ENCODE peak calls at places on chromosomes 11 and 22, in five cellular contexts. H is left lung, T is right lobe of liver, Y is Panc1, O is mucosa of descending colon. W is an unnamed sample.

GRCh38 chr11:69442807-69443137 is 38.7 kb upstream of the LINC01488 start:
- ATAC-seq in H (peak; percentile 4), T (peak; percentile 39), Y (peak; percentile 51), O (peak; percentile 20), W (peak; percentile 3)

GRCh38 chr22:31296258-31296657 is 4.0 kb upstream of the PIK3IP1 start:
- ATAC-seq in H (no peak), T (peak; percentile 2), Y (no peak), O (peak; percentile 28), W (peak; percentile 59)

GRCh38 chr11:19410032-19410431 is 169.3 kb upstream of the E2F8 start:
- ATAC-seq in H (no peak), T (no peak), Y (no peak), O (no peak), W (no peak)

GRCh38 chr22:33746501-33746928 is 173.8 kb downstream of the LARGE1 start:
- ATAC-seq in H (peak; percentile 90), T (peak; percentile 86), Y (no peak), O (peak; percentile 84), W (no peak)

GRCh38 chr11:22162754-22163153 is 30.1 kb upstream of the ANO5 start:
- ATAC-seq in H (peak; percentile 42), T (no peak), Y (no peak), O (no peak), W (peak; percentile 19)

GRCh38 chr11:128783513-128783912 is 83.6 kb downstream of the KCNJ1 start:
- ATAC-seq in H (no peak), T (no peak), Y (no peak), O (no peak), W (no peak)

GRCh38 chr11:124315052-124315451 is 1.3 kb upstream of the OR8D1 start:
- ATAC-seq in H (no peak), T (no peak), Y (no peak), O (no peak), W (no peak)

GRCh38 chr22:26481112-26481693 is 2.4 kb downstream of the HPS4 start:
- ATAC-seq in H (no peak), T (no peak), Y (no peak), O (no peak), W (no peak)

GRCh38 chr11:65470433-65470832 is 28.4 kb upstream of the MALAT1 start:
- ATAC-seq in H (no peak), T (no peak), Y (no peak), O (no peak), W (no peak)

GRCh38 chr22:44814266-44815098 is 62.1 kb downstream of the ARHGAP8 start:
- ATAC-seq in H (no peak), T (no peak), Y (no peak), O (no peak), W (no peak)

GRCh38 chr22:27223317-27224177 is 566.2 kb downstream of the MIAT start:
- ATAC-seq in H (peak; percentile 70), T (no peak), Y (no peak), O (no peak), W (peak; percentile 52)

GRCh38 chr11:71109186-71109585 is 143.2 kb downstream of the SHANK2 start:
- ATAC-seq in H (no peak), T (no peak), Y (no peak), O (no peak), W (no peak)

GRCh38 chr11:120208777-120209176 is 2.1 kb upstream of the OAF start:
- ATAC-seq in H (peak; percentile 32), T (peak; percentile 31), Y (no peak), O (peak; percentile 45), W (peak; percentile 62)

GRCh38 chr11:28420099-28420498 is 311.9 kb downstream of the METTL15 start:
- ATAC-seq in H (no peak), T (no peak), Y (no peak), O (no peak), W (no peak)

GRCh38 chr11:105636496-105636895 is 26.6 kb downstream of the GRIA4 start:
- ATAC-seq in H (no peak), T (no peak), Y (no peak), O (no peak), W (no peak)

GRCh38 chr11:93521086-93521485 is 22.1 kb downstream of the SMCO4 start:
- ATAC-seq in H (no peak), T (peak; percentile 57), Y (no peak), O (peak; percentile 10), W (no peak)

GRCh38 chr11:112179601-112180000 is 4.3 kb downstream of the BCO2 start:
- ATAC-seq in H (peak; percentile 34), T (no peak), Y (no peak), O (peak; percentile 37), W (no peak)

GRCh38 chr11:104148074-104148473 is 15.9 kb downstream of the PDGFD start:
- ATAC-seq in H (no peak), T (no peak), Y (no peak), O (no peak), W (no peak)

GRCh38 chr11:2481253-2481652 is 36.4 kb downstream of the KCNQ1 start:
- ATAC-seq in H (peak; percentile 39), T (peak; percentile 27), Y (no peak), O (peak; percentile 15), W (no peak)

GRCh38 chr11:84719935-84720577 is 907.1 kb downstream of the DLG2 start:
- ATAC-seq in H (peak; percentile 42), T (peak; percentile 36), Y (peak; percentile 68), O (peak; percentile 42), W (peak; percentile 25)

GRCh38 chr11:96284917-96285316 is 58.1 kb downstream of the MAML2 start:
- ATAC-seq in H (no peak), T (no peak), Y (no peak), O (no peak), W (no peak)

GRCh38 chr11:43930868-43931716 is 11.3 kb upstream of the C11orf96 start:
- ATAC-seq in H (no peak), T (peak; percentile 70), Y (no peak), O (no peak), W (no peak)

GRCh38 chr22:47022075-47022473 is 259.6 kb downstream of the TBC1D22A start:
- ATAC-seq in H (no peak), T (no peak), Y (no peak), O (no peak), W (no peak)

GRCh38 chr11:43852057-43852636 is 28.5 kb upstream of the ALKBH3 start:
- ATAC-seq in H (peak; percentile 92), T (peak; percentile 76), Y (peak; percentile 88), O (peak; percentile 75), W (no peak)

GRCh38 chr11:58880625-58881024 is 36.1 kb upstream of the GLYATL2 start:
- ATAC-seq in H (no peak), T (peak; percentile 74), Y (no peak), O (no peak), W (no peak)

GRCh38 chr22:34508797-34509196 is 557.2 kb upstream of the ISX start:
- ATAC-seq in H (no peak), T (no peak), Y (no peak), O (no peak), W (no peak)

GRCh38 chr11:106553304-106553703 is 465.0 kb downstream of the GUCY1A2 start:
- ATAC-seq in H (no peak), T (no peak), Y (no peak), O (no peak), W (no peak)

GRCh38 chr11:8328231-8328794 is 64.6 kb upstream of the LMO1 start:
- ATAC-seq in H (no peak), T (peak; percentile 16), Y (peak; percentile 4), O (no peak), W (no peak)

GRCh38 chr11:74543991-74544390 is 48.4 kb upstream of the POLD3 start:
- ATAC-seq in H (peak; percentile 41), T (no peak), Y (no peak), O (no peak), W (no peak)

GRCh38 chr22:31215018-31215535 is 3.0 kb downstream of the LIMK2 start:
- ATAC-seq in H (no peak), T (no peak), Y (no peak), O (peak; percentile 26), W (no peak)

GRCh38 chr11:47768090-47768620 is 1.0 kb upstream of the FNBP4 start:
- ATAC-seq in H (peak; percentile 61), T (peak; percentile 35), Y (no peak), O (peak; percentile 47), W (peak; percentile 28)

GRCh38 chr11:76076749-76077148 is 129.6 kb downstream of the WNT11 start:
- ATAC-seq in H (no peak), T (no peak), Y (no peak), O (no peak), W (no peak)

GRCh38 chr11:126502159-126502558 is 146.7 kb downstream of the ST3GAL4 start:
- ATAC-seq in H (no peak), T (no peak), Y (no peak), O (no peak), W (no peak)

GRCh38 chr22:48142388-48142787 is 1379.9 kb downstream of the TBC1D22A start:
- ATAC-seq in H (no peak), T (no peak), Y (no peak), O (no peak), W (no peak)

GRCh38 chr11:7115775-7116174 is 27.0 kb downstream of the RBMXL2 start:
- ATAC-seq in H (no peak), T (no peak), Y (peak; percentile 87), O (no peak), W (no peak)

GRCh38 chr11:60609632-60610031 is 89.8 kb upstream of the MS4A8 start:
- ATAC-seq in H (no peak), T (no peak), Y (no peak), O (no peak), W (no peak)

GRCh38 chr11:60610702-60611101 is 88.7 kb upstream of the MS4A8 start:
- ATAC-seq in H (no peak), T (no peak), Y (no peak), O (no peak), W (no peak)

DNA sequence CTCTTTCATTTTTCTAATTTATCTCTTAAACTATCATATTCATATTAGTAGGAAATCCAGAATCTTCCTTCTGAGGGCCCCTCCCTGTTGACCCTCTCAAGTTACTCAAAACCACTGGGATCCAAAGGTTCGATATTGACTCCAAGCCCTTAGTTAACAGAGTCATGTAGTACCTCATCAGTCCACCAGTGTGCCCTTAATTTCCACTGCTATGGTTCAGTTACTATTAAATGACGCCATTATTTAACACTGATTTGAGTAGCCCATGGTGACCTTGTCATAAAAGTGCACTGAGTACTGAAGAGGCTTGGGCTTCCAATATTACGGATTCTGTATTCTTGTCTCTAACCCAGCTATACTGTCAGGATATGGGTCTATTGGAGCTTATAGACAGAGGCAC is 91.9 kb upstream of the MS4A8 start:
- ATAC-seq in H (no peak), T (no peak), Y (no peak), O (no peak), W (no peak)
- TF ChIP-seq CTCF in H (no peak), T (no peak), Y (no peak), O (no peak), W (no peak)

GRCh38 chr22:17257091-17257490 is 37.9 kb upstream of the ADA2 start:
- ATAC-seq in H (no peak), T (no peak), Y (no peak), O (no peak), W (no peak)
- H3K4me3 ChIP-seq in H (no peak overlapping the region), T (no peak overlapping the region), Y (no peak overlapping the region), O (no peak overlapping the region), W (no peak overlapping the region)

DNA sequence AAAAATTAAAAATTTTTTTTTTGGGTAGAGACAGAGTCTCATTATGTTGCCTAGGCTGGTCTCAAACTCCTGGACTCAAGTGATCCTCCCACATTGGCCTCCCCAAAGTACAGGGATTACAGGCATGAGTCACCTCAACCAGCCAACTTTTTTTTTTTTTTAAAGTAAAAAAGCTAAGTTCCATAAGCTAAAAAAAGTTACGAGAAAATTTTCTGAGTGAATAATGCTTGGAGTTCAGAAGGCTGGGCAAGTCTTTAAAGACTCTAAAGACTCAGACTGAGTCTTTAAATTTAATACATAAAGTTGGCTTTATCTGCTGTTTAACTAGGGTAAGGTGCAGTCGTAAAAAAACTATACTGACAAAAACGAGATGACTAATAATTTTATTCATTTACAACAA is 5.6 kb downstream of the DDX6 start:
- ATAC-seq in H (no peak), T (no peak), Y (no peak), O (no peak), W (no peak)
- H3K36me3 ChIP-seq in H (peaks cover 57% of the 10 kb centered on the region), T (peaks cover 6% of the 10 kb centered on the region), Y (peaks cover 28% of the 10 kb centered on the region), O (no peaks in the 10 kb centered on the region), W (peaks cover 32% of the 10 kb centered on the region)

GRCh38 chr22:19882446-19883381 is 28.0 kb upstream of the GNB1L start:
- ATAC-seq in H (no peak), T (no peak), Y (no peak), O (no peak), W (no peak)
- TF ChIP-seq CTCF in H (no peak), T (no peak), Y (no peak), O (no peak), W (no peak)